ENCODE peak calls at places on chromosomes 1 and 21, in seven cellular contexts. One of them, this sample, is unnamed.

GRCh38 chr1:4380564-4381168 is 273.7 kb upstream of the AJAP1 start:
- DNase-seq in brain microvascular endothelial cell: peak
- DNase-seq in psoas muscle: no peak
- DNase-seq in MCF 10A: no peak
- DNase-seq in astrocyte: peak
- DNase-seq in AG04449: no peak
- DNase-seq in Peyer's patch: no peak
- DNase-seq in this sample: no peak

GRCh38 chr1:7262611-7263010 is 477.4 kb downstream of the CAMTA1 start:
- DNase-seq in Peyer's patch: peak
- DNase-seq in AG04449: no peak
- DNase-seq in MCF 10A: peak
- DNase-seq in astrocyte: no peak
- DNase-seq in psoas muscle: no peak
- DNase-seq in brain microvascular endothelial cell: no peak
- DNase-seq in this sample: no peak

GRCh38 chr1:223201967-223202366 is 58.9 kb upstream of the TLR5 start:
- DNase-seq in MCF 10A: peak
- DNase-seq in Peyer's patch: no peak
- DNase-seq in psoas muscle: no peak
- DNase-seq in astrocyte: no peak
- DNase-seq in brain microvascular endothelial cell: no peak
- DNase-seq in AG04449: no peak
- DNase-seq in this sample: no peak

GRCh38 chr1:193538004-193538355 is 351.6 kb upstream of the B3GALT2 start:
- DNase-seq in psoas muscle: no peak
- DNase-seq in Peyer's patch: no peak
- DNase-seq in astrocyte: no peak
- DNase-seq in AG04449: no peak
- DNase-seq in MCF 10A: peak
- DNase-seq in brain microvascular endothelial cell: no peak
- DNase-seq in this sample: no peak

GRCh38 chr21:31284797-31285397 is 59.2 kb downstream of the TIAM1 start:
- DNase-seq in AG04449: no peak
- DNase-seq in Peyer's patch: no peak
- DNase-seq in brain microvascular endothelial cell: peak
- DNase-seq in astrocyte: peak
- DNase-seq in MCF 10A: peak
- DNase-seq in psoas muscle: no peak
- DNase-seq in this sample: no peak

GRCh38 chr21:44917446-44918106 is 3.1 kb downstream of the ITGB2 start:
- DNase-seq in MCF 10A: no peak
- DNase-seq in astrocyte: no peak
- DNase-seq in AG04449: no peak
- DNase-seq in psoas muscle: no peak
- DNase-seq in brain microvascular endothelial cell: no peak
- DNase-seq in Peyer's patch: no peak
- DNase-seq in this sample: no peak

GRCh38 chr1:50936321-50936720 is 23.7 kb downstream of the FAF1 start:
- DNase-seq in AG04449: no peak
- DNase-seq in psoas muscle: no peak
- DNase-seq in MCF 10A: no peak
- DNase-seq in astrocyte: no peak
- DNase-seq in brain microvascular endothelial cell: no peak
- DNase-seq in Peyer's patch: no peak
- DNase-seq in this sample: no peak

GRCh38 chr1:174682419-174683008 is 234.8 kb downstream of the GPR52 start:
- DNase-seq in MCF 10A: no peak
- DNase-seq in psoas muscle: no peak
- DNase-seq in AG04449: peak
- DNase-seq in brain microvascular endothelial cell: peak
- DNase-seq in Peyer's patch: no peak
- DNase-seq in astrocyte: peak
- DNase-seq in this sample: no peak

GRCh38 chr1:193434319-193434718 is 247.9 kb upstream of the B3GALT2 start:
- DNase-seq in AG04449: no peak
- DNase-seq in MCF 10A: no peak
- DNase-seq in psoas muscle: no peak
- DNase-seq in astrocyte: peak
- DNase-seq in brain microvascular endothelial cell: peak
- DNase-seq in Peyer's patch: no peak
- DNase-seq in this sample: no peak

GRCh38 chr1:226332947-226333346 is 24.0 kb upstream of the LIN9 start:
- DNase-seq in AG04449: no peak
- DNase-seq in MCF 10A: no peak
- DNase-seq in astrocyte: no peak
- DNase-seq in brain microvascular endothelial cell: no peak
- DNase-seq in Peyer's patch: no peak
- DNase-seq in psoas muscle: no peak
- DNase-seq in this sample: no peak

GRCh38 chr1:8134546-8135235 is 108.6 kb upstream of the ERRFI1 start:
- DNase-seq in AG04449: no peak
- DNase-seq in MCF 10A: no peak
- DNase-seq in Peyer's patch: no peak
- DNase-seq in psoas muscle: no peak
- DNase-seq in astrocyte: peak
- DNase-seq in brain microvascular endothelial cell: peak
- DNase-seq in this sample: no peak

GRCh38 chr21:41280115-41280919 is 36.3 kb upstream of the FAM3B start:
- DNase-seq in brain microvascular endothelial cell: no peak
- DNase-seq in AG04449: peak
- DNase-seq in psoas muscle: peak
- DNase-seq in MCF 10A: no peak
- DNase-seq in Peyer's patch: no peak
- DNase-seq in astrocyte: peak
- DNase-seq in this sample: peak

GRCh38 chr1:175749075-175749474 is 5.7 kb upstream of the TNR start:
- DNase-seq in brain microvascular endothelial cell: no peak
- DNase-seq in astrocyte: no peak
- DNase-seq in AG04449: no peak
- DNase-seq in psoas muscle: no peak
- DNase-seq in Peyer's patch: no peak
- DNase-seq in MCF 10A: no peak
- DNase-seq in this sample: no peak

GRCh38 chr1:36126797-36127500 is 1.9 kb upstream of the COL8A2 start:
- DNase-seq in brain microvascular endothelial cell: no peak
- DNase-seq in AG04449: no peak
- DNase-seq in astrocyte: no peak
- DNase-seq in Peyer's patch: no peak
- DNase-seq in MCF 10A: no peak
- DNase-seq in psoas muscle: no peak
- DNase-seq in this sample: no peak

GRCh38 chr1:111725192-111725591 is 14.0 kb downstream of the INKA2 start:
- DNase-seq in brain microvascular endothelial cell: no peak
- DNase-seq in AG04449: no peak
- DNase-seq in MCF 10A: no peak
- DNase-seq in astrocyte: no peak
- DNase-seq in psoas muscle: peak
- DNase-seq in Peyer's patch: no peak
- DNase-seq in this sample: no peak

GRCh38 chr1:3530931-3531818 is 76.7 kb downstream of the ARHGEF16 start:
- DNase-seq in AG04449: no peak
- DNase-seq in Peyer's patch: peak
- DNase-seq in psoas muscle: peak
- DNase-seq in MCF 10A: peak
- DNase-seq in astrocyte: peak
- DNase-seq in brain microvascular endothelial cell: peak
- DNase-seq in this sample: peak

GRCh38 chr1:235250430-235250829 is 77.5 kb downstream of the ARID4B start:
- DNase-seq in psoas muscle: no peak
- DNase-seq in Peyer's patch: no peak
- DNase-seq in brain microvascular endothelial cell: no peak
- DNase-seq in astrocyte: no peak
- DNase-seq in MCF 10A: no peak
- DNase-seq in AG04449: no peak
- DNase-seq in this sample: no peak

GRCh38 chr1:15341634-15342375 is 67.9 kb upstream of the EFHD2 start:
- DNase-seq in MCF 10A: peak
- DNase-seq in Peyer's patch: no peak
- DNase-seq in AG04449: no peak
- DNase-seq in psoas muscle: no peak
- DNase-seq in astrocyte: peak
- DNase-seq in brain microvascular endothelial cell: peak
- DNase-seq in this sample: no peak

GRCh38 chr1:85465099-85465790 is at the start of gene DDAH1:
- DNase-seq in astrocyte: peak
- DNase-seq in psoas muscle: no peak
- DNase-seq in MCF 10A: peak
- DNase-seq in Peyer's patch: peak
- DNase-seq in AG04449: no peak
- DNase-seq in brain microvascular endothelial cell: peak
- DNase-seq in this sample: no peak

GRCh38 chr1:145846191-145846590 is 761 bp downstream of the NUDT17 start:
- DNase-seq in MCF 10A: peak
- DNase-seq in brain microvascular endothelial cell: no peak
- DNase-seq in psoas muscle: no peak
- DNase-seq in AG04449: no peak
- DNase-seq in Peyer's patch: no peak
- DNase-seq in astrocyte: no peak
- DNase-seq in this sample: no peak

GRCh38 chr1:7223334-7224080 is 438.3 kb downstream of the CAMTA1 start:
- DNase-seq in Peyer's patch: no peak
- DNase-seq in brain microvascular endothelial cell: peak
- DNase-seq in psoas muscle: no peak
- DNase-seq in astrocyte: peak
- DNase-seq in AG04449: peak
- DNase-seq in MCF 10A: peak
- DNase-seq in this sample: no peak

GRCh38 chr1:74504125-74505065 is 8.0 kb downstream of the LRRC53 start:
- DNase-seq in Peyer's patch: no peak
- DNase-seq in astrocyte: no peak
- DNase-seq in psoas muscle: no peak
- DNase-seq in brain microvascular endothelial cell: peak
- DNase-seq in AG04449: no peak
- DNase-seq in MCF 10A: peak
- DNase-seq in this sample: no peak

GRCh38 chr1:6825828-6826227 is 40.6 kb downstream of the CAMTA1 start:
- DNase-seq in AG04449: no peak
- DNase-seq in Peyer's patch: no peak
- DNase-seq in astrocyte: no peak
- DNase-seq in brain microvascular endothelial cell: no peak
- DNase-seq in psoas muscle: no peak
- DNase-seq in MCF 10A: no peak
- DNase-seq in this sample: no peak

GRCh38 chr1:85289207-85289847 is 12.9 kb upstream of the BCL10 start:
- DNase-seq in MCF 10A: peak
- DNase-seq in psoas muscle: no peak
- DNase-seq in brain microvascular endothelial cell: peak
- DNase-seq in AG04449: no peak
- DNase-seq in Peyer's patch: no peak
- DNase-seq in astrocyte: peak
- DNase-seq in this sample: no peak

GRCh38 chr1:161307892-161308638 is 1.7 kb downstream of the MPZ start:
- DNase-seq in psoas muscle: no peak
- DNase-seq in AG04449: no peak
- DNase-seq in brain microvascular endothelial cell: no peak
- DNase-seq in MCF 10A: no peak
- DNase-seq in astrocyte: no peak
- DNase-seq in Peyer's patch: no peak
- DNase-seq in this sample: no peak

GRCh38 chr1:46594068-46594467 is 10.0 kb downstream of the MKNK1 start:
- DNase-seq in brain microvascular endothelial cell: no peak
- DNase-seq in astrocyte: no peak
- DNase-seq in Peyer's patch: no peak
- DNase-seq in MCF 10A: no peak
- DNase-seq in psoas muscle: no peak
- DNase-seq in AG04449: no peak
- DNase-seq in this sample: no peak

GRCh38 chr1:110004583-110004982 is 20.0 kb downstream of the AHCYL1 start:
- DNase-seq in astrocyte: no peak
- DNase-seq in AG04449: no peak
- DNase-seq in psoas muscle: no peak
- DNase-seq in brain microvascular endothelial cell: no peak
- DNase-seq in MCF 10A: peak
- DNase-seq in Peyer's patch: no peak
- DNase-seq in this sample: no peak

DNA sequence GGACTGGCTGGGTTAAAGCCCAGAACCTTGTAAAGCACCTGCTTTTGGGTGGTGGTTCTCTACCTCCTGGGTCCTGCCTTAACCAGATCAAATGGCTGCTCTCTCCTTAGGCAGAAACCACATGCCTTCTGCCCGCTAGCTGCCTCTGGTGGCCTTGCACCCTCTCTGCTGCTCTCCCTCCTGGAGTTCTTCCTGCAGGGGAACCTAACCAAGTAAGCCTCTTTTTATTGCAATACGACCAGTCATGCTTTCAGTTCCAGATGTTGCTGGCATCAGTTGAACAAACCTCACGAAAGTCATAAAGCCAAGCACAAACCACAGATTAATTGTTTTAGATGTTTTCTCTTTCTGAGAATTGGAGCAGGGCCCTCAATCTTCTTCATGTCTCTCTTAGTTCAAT is 118.9 kb downstream of the GDAP2 start:
- DNase-seq in Peyer's patch: no peak
- DNase-seq in brain microvascular endothelial cell: no peak
- DNase-seq in psoas muscle: no peak
- DNase-seq in astrocyte: no peak
- DNase-seq in AG04449: no peak
- DNase-seq in MCF 10A: no peak
- DNase-seq in this sample: no peak
- TF ChIP-seq CTCF in Peyer's patch: no peak
- TF ChIP-seq CTCF in brain microvascular endothelial cell: no peak
- TF ChIP-seq CTCF in psoas muscle: no peak
- TF ChIP-seq CTCF in astrocyte: no peak
- TF ChIP-seq CTCF in AG04449: no peak
- TF ChIP-seq CTCF in MCF 10A: no peak
- TF ChIP-seq CTCF in this sample: no peak

GRCh38 chr1:25523512-25523911 is 19.9 kb upstream of the LDLRAP1 start:
- DNase-seq in brain microvascular endothelial cell: peak
- DNase-seq in Peyer's patch: no peak
- DNase-seq in astrocyte: no peak
- DNase-seq in psoas muscle: no peak
- DNase-seq in MCF 10A: no peak
- DNase-seq in AG04449: no peak
- DNase-seq in this sample: no peak
- TF ChIP-seq CTCF in brain microvascular endothelial cell: peak
- TF ChIP-seq CTCF in Peyer's patch: no peak
- TF ChIP-seq CTCF in astrocyte: peak
- TF ChIP-seq CTCF in psoas muscle: no peak
- TF ChIP-seq CTCF in MCF 10A: no peak
- TF ChIP-seq CTCF in AG04449: no peak
- TF ChIP-seq CTCF in this sample: no peak

DNA sequence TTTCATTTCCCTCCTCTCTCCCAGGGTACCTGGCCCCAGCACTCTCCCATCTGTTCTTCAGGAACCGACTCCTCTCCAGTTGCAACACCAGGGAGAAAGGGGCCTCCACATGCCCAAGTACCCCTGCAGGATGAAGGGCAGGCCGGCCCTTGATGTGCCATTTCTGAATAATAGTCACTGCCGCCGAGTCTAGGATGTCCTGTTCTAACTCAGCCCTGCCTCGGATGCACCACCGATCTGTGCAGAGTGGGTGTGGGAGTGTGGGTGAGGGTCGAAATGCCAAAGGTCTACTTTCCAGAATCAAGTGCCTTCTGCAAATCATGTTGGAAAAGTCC is 25.4 kb upstream of the SPSB1 start:
- DNase-seq in astrocyte: no peak
- DNase-seq in Peyer's patch: no peak
- DNase-seq in AG04449: no peak
- DNase-seq in psoas muscle: no peak
- DNase-seq in brain microvascular endothelial cell: no peak
- DNase-seq in MCF 10A: no peak
- DNase-seq in this sample: no peak
- TF ChIP-seq CTCF in astrocyte: no peak
- TF ChIP-seq CTCF in Peyer's patch: no peak
- TF ChIP-seq CTCF in AG04449: no peak
- TF ChIP-seq CTCF in psoas muscle: no peak
- TF ChIP-seq CTCF in brain microvascular endothelial cell: no peak
- TF ChIP-seq CTCF in MCF 10A: no peak
- TF ChIP-seq CTCF in this sample: no peak

GRCh38 chr21:36047139-36047538 is 13.2 kb downstream of the SETD4 start:
- DNase-seq in psoas muscle: no peak
- DNase-seq in brain microvascular endothelial cell: no peak
- DNase-seq in Peyer's patch: no peak
- DNase-seq in MCF 10A: no peak
- DNase-seq in astrocyte: no peak
- DNase-seq in AG04449: no peak
- DNase-seq in this sample: no peak
- TF ChIP-seq CTCF in psoas muscle: no peak
- TF ChIP-seq CTCF in brain microvascular endothelial cell: no peak
- TF ChIP-seq CTCF in Peyer's patch: no peak
- TF ChIP-seq CTCF in MCF 10A: no peak
- TF ChIP-seq CTCF in astrocyte: no peak
- TF ChIP-seq CTCF in AG04449: no peak
- TF ChIP-seq CTCF in this sample: no peak

This sample was measured in tibial nerve.